ENCODE peak calls at places on chromosome 7, in four cellular contexts. B is activated T-cell treated with anti-CD3 and anti-CD28 coated beads, Interleukin-2, amount 50 U/mL, for 4 hours; J is memory B cell; E is heart right ventricle. Z is an unnamed sample.

GRCh38 chr7:66348959-66349358 is 143.8 kb downstream of the TPST1 start:
- ATAC-seq in E (peak), B (no peak), J (no peak), Z (no peak)

GRCh38 chr7:18320971-18321567 is 174.5 kb upstream of the HDAC9 start:
- ATAC-seq in B (no peak), J (peak), E (no peak), Z (no peak)

GRCh38 chr7:131722371-131722770 is 165.9 kb upstream of the PODXL start:
- ATAC-seq in B (no peak), E (no peak), J (no peak), Z (no peak)

GRCh38 chr7:25643770-25644394 is 415.6 kb upstream of the NPVF start:
- ATAC-seq in J (no peak), E (peak), B (no peak), Z (no peak)

GRCh38 chr7:98120559-98120958 is 13.9 kb downstream of the LMTK2 start:
- ATAC-seq in E (peak), B (no peak), J (no peak), Z (no peak)

GRCh38 chr7:21617513-21617912 is 74.7 kb downstream of the DNAH11 start:
- ATAC-seq in J (no peak), E (no peak), B (no peak), Z (no peak)

GRCh38 chr7:34735526-34735925 is 77.5 kb downstream of the NPSR1 start:
- ATAC-seq in B (no peak), E (no peak), J (no peak), Z (no peak)

GRCh38 chr7:192701-193536 is 548 bp downstream of the FAM20C start:
- ATAC-seq in J (no peak), E (no peak), B (peak), Z (no peak)

GRCh38 chr7:17406756-17407155 is 108.3 kb downstream of the AHR start:
- ATAC-seq in J (no peak), B (no peak), E (no peak), Z (no peak)

GRCh38 chr7:131034166-131034881 is 293.4 kb upstream of the MKLN1 start:
- ATAC-seq in J (no peak), E (peak), B (no peak), Z (no peak)

GRCh38 chr7:135188298-135188984 is 17.9 kb upstream of the CYREN start:
- ATAC-seq in J (peak), E (no peak), B (no peak), Z (peak)

GRCh38 chr7:134070673-134071072 is 56.5 kb upstream of the LRGUK start:
- ATAC-seq in J (no peak), B (no peak), E (no peak), Z (no peak)

GRCh38 chr7:2271273-2272026 is 29.4 kb downstream of the NUDT1 start:
- ATAC-seq in B (no peak), E (peak), J (no peak), Z (no peak)

GRCh38 chr7:44313016-44313415 is 12.4 kb downstream of the CAMK2B start:
- ATAC-seq in J (no peak), E (peak), B (no peak), Z (no peak)

GRCh38 chr7:105304040-105304895 is 84.5 kb downstream of the SRPK2 start:
- ATAC-seq in B (peak), J (no peak), E (no peak), Z (peak)

GRCh38 chr7:130841416-130841815 is 107.4 kb upstream of the KLF14 start:
- ATAC-seq in J (peak), B (no peak), E (no peak), Z (no peak)

GRCh38 chr7:104982773-104983619 is 31.0 kb upstream of the KMT2E start:
- ATAC-seq in B (no peak), J (no peak), E (no peak), Z (no peak)

GRCh38 chr7:11458736-11459483 is 373.1 kb downstream of the THSD7A start:
- ATAC-seq in E (peak), B (no peak), J (no peak), Z (no peak)

GRCh38 chr7:133480868-133481267 is 228.0 kb downstream of the EXOC4 start:
- ATAC-seq in E (no peak), B (no peak), J (no peak), Z (no peak)

GRCh38 chr7:123929107-123929506 is 4.1 kb downstream of the SPAM1 start:
- ATAC-seq in J (no peak), E (no peak), B (no peak), Z (no peak)

GRCh38 chr7:5203138-5203537 is 13.1 kb downstream of the WIPI2 start:
- ATAC-seq in J (no peak), E (no peak), B (no peak), Z (no peak)

GRCh38 chr7:92904292-92905131 is 68.1 kb upstream of the CDK6 start:
- ATAC-seq in J (peak), E (no peak), B (peak), Z (peak)

Z was measured in activated CD4-positive, CD25-positive, alpha-beta regulatory T cell treated with anti-CD3 and anti-CD28 coated beads, Interleukin-2, amount 50 U/mL, for 24 hours.